ENCODE peak calls at places on chromosomes 5 and 9, in six cellular contexts. U, Z, L, W, V and S are unnamed samples. For H3K4me1, the result is how much of the 10 kb centered on the place peaks cover.

GRCh38 chr5:92402045-92402444 is 1018.9 kb upstream of the ARRDC3 start:
- DNase-seq in L (no peak), Z (peak), W (no peak), U (no peak), V (no peak), S (no peak)

GRCh38 chr5:168851902-168852321 is 272.7 kb upstream of the PANK3 start:
- DNase-seq in W (no peak), Z (peak), V (no peak), U (no peak), L (no peak), S (no peak)

GRCh38 chr5:62152394-62153123 is 153.4 kb upstream of the KIF2A start:
- DNase-seq in V (no peak), W (no peak), L (no peak), U (no peak), Z (peak), S (no peak)

GRCh38 chr5:63089147-63089546 is 510.5 kb downstream of the LRRC70 start:
- DNase-seq in U (no peak), Z (no peak), W (no peak), V (no peak), L (no peak), S (no peak)

GRCh38 chr5:60856059-60856458 is 12.0 kb upstream of the ELOVL7 start:
- DNase-seq in W (no peak), U (no peak), L (no peak), Z (no peak), V (no peak), S (no peak)

GRCh38 chr5:81081461-81081835 is 121.3 kb downstream of the RASGRF2 start:
- DNase-seq in V (no peak), U (no peak), Z (no peak), L (no peak), W (no peak), S (no peak)

GRCh38 chr9:10094563-10094962 is 518.2 kb downstream of the PTPRD start:
- DNase-seq in U (no peak), L (no peak), V (no peak), W (no peak), Z (no peak), S (no peak)

GRCh38 chr9:121354141-121354540 is 15.9 kb downstream of the STOM start:
- DNase-seq in V (no peak), W (no peak), L (no peak), U (no peak), Z (no peak), S (no peak)

GRCh38 chr9:121778252-121779225 is 127.1 kb downstream of the DAB2IP start:
- DNase-seq in W (no peak), L (peak), Z (no peak), U (no peak), V (no peak), S (no peak)

GRCh38 chr5:24649531-24649930 is 4.8 kb upstream of the CDH10 start:
- DNase-seq in L (no peak), U (no peak), V (no peak), W (no peak), Z (no peak), S (no peak)

GRCh38 chr5:164175083-164175482 is 669.7 kb downstream of the MAT2B start:
- DNase-seq in Z (peak), U (no peak), V (no peak), L (no peak), W (no peak), S (no peak)

GRCh38 chr9:93091056-93091452 is 5.0 kb upstream of the CARD19 start:
- DNase-seq in U (no peak), W (no peak), L (no peak), V (no peak), Z (no peak), S (no peak)

GRCh38 chr5:151038292-151038745 is 17.9 kb downstream of the GPX3 start:
- DNase-seq in L (no peak), V (no peak), U (no peak), Z (no peak), W (no peak), S (no peak)

GRCh38 chr9:114677418-114677817 is 4.6 kb downstream of the TEX48 start:
- DNase-seq in Z (peak), L (no peak), V (no peak), W (no peak), U (peak), S (peak)

GRCh38 chr9:35910613-35911488 is 1.6 kb downstream of the SPAAR start:
- DNase-seq in Z (peak), W (no peak), L (no peak), V (no peak), U (peak), S (peak)

GRCh38 chr5:124843596-124843899 is 97.1 kb upstream of the ZNF608 start:
- DNase-seq in V (no peak), Z (no peak), L (no peak), W (no peak), U (no peak), S (no peak)

GRCh38 chr5:113692466-113693204 is 179.1 kb downstream of the YTHDC2 start:
- DNase-seq in L (no peak), W (no peak), V (no peak), U (peak), Z (no peak), S (no peak)

GRCh38 chr5:115333164-115333563 is 36.7 kb upstream of the CCDC112 start:
- DNase-seq in V (no peak), Z (no peak), L (peak), U (no peak), W (no peak), S (no peak)

GRCh38 chr9:134327671-134328231 is 1.5 kb downstream of the RXRA start:
- DNase-seq in W (no peak), V (no peak), Z (no peak), L (peak), U (no peak), S (no peak)

GRCh38 chr5:144189800-144190429 is 19.2 kb downstream of the KCTD16 start:
- DNase-seq in V (no peak), Z (peak), L (no peak), U (no peak), W (no peak), S (peak)

GRCh38 chr5:68661237-68661636 is 432.6 kb upstream of the SLC30A5 start:
- DNase-seq in Z (peak), U (no peak), W (no peak), L (no peak), V (no peak), S (no peak)

GRCh38 chr9:85212209-85212608 is 529.5 kb downstream of the AGTPBP1 start:
- DNase-seq in L (no peak), U (no peak), Z (no peak), V (no peak), W (no peak), S (no peak)

GRCh38 chr5:50967388-50968039 is 301.1 kb downstream of the PARP8 start:
- DNase-seq in W (no peak), U (peak), V (no peak), Z (no peak), L (no peak), S (no peak)

GRCh38 chr5:14712666-14713065 is 48.1 kb downstream of the OTULIN start:
- DNase-seq in V (no peak), L (no peak), Z (no peak), U (no peak), W (no peak), S (no peak)

GRCh38 chr5:14712131-14712530 is 47.6 kb downstream of the OTULIN start:
- DNase-seq in W (no peak), L (no peak), U (no peak), Z (no peak), V (no peak), S (no peak)

GRCh38 chr5:14708551-14708950 is 44.0 kb downstream of the OTULIN start:
- DNase-seq in V (no peak), W (no peak), U (no peak), Z (no peak), L (no peak), S (no peak)

GRCh38 chr5:14707811-14708210 is 43.3 kb downstream of the OTULIN start:
- DNase-seq in V (no peak), W (no peak), U (no peak), L (no peak), Z (no peak), S (no peak)

GRCh38 chr5:14710313-14710994 is 45.9 kb downstream of the OTULIN start:
- DNase-seq in L (no peak), W (no peak), U (no peak), V (no peak), Z (no peak), S (no peak)
- H3K4me1 ChIP-seq in L (under half), W (under half), U (under half), V (under half), Z (under half), S (under half)

GRCh38 chr9:104905153-104905901 is 22.6 kb downstream of the ABCA1 start:
- DNase-seq in U (no peak), W (no peak), L (no peak), V (no peak), Z (no peak), S (no peak)

GRCh38 chr9:104905931-104906330 is 22.0 kb downstream of the ABCA1 start:
- DNase-seq in V (no peak), U (no peak), L (no peak), Z (no peak), W (no peak), S (no peak)

GRCh38 chr9:104907278-104907951 is 20.5 kb downstream of the ABCA1 start:
- DNase-seq in Z (peak), L (peak), W (no peak), U (no peak), V (no peak), S (no peak)

GRCh38 chr9:104903609-104904008 is 24.3 kb downstream of the ABCA1 start:
- DNase-seq in W (no peak), Z (no peak), L (no peak), U (no peak), V (no peak), S (no peak)

DNA sequence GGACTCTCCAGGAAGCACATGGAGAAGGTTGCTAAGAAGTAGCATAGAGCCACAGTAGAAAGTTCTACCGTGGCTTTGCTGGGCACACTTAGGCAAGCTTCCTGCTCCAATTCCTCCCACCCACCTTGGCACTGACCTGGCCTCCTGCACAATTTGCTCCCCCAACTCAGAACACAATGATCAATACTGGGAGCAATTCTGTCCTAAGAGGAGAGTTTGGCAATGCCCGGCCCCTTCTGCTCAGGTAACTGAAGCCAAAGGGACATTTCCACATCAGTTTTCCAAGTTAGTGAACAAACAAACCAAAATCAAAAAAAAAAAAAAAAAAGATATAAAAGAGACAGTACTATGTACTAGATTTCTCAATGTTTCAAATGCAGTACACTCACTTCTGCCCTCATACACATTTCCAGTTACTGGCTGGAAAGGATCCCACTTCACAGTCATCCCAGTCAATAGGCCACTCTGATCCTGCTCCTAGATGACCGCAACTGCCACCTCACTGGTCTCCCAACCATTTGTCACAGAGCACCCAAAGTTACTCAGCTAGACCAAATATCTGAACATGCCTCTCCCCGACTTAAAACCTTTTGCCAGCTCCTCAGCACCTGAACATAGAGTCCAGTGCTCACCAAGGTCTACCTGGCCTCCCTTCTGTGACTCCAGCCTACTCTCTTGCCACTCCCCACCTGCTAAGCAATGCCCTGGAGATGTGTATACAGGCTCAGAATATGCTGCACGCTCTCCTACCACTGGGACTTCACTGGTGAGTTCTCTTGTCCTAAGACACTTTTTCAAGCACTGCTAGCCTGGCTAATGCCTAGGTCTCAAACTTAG is 21.3 kb downstream of the ABCA1 start:
- DNase-seq in U (no peak), L (peak), W (no peak), Z (peak), V (no peak), S (no peak)
- H3K4me1 ChIP-seq in U (under half), L (half or more), W (under half), Z (under half), V (under half), S (under half)

GRCh38 chr9:77587851-77588250 is 60.3 kb downstream of the GNA14 start:
- DNase-seq in V (no peak), Z (no peak), L (no peak), U (no peak), W (no peak), S (no peak)
- H3K4me1 ChIP-seq in V (under half), Z (under half), L (under half), U (under half), W (under half), S (under half)

GRCh38 chr5:132477784-132478497 is 12.6 kb downstream of the IRF1 start:
- DNase-seq in U (no peak), W (no peak), V (no peak), Z (no peak), L (no peak), S (no peak)
- H3K4me1 ChIP-seq in U (under half), W (under half), V (under half), Z (under half), L (under half), S (under half)